ENCODE peak calls at places on chromosomes 4 and X, in four cellular contexts. H, K, U and V are unnamed samples.

GRCh38 chr4:89300060-89300459 is 7.5 kb downstream of the GPRIN3 start:
- DNase-seq in H (no peak), K (no peak), U (no peak), V (no peak)

GRCh38 chrX:7154040-7154597 is 6.2 kb upstream of the PUDP start:
- DNase-seq in H (no peak), K (no peak), U (no peak), V (no peak)

GRCh38 chr4:85414972-85415371 is 60.0 kb upstream of the ARHGAP24 start:
- DNase-seq in H (no peak), K (no peak), U (no peak), V (no peak)

GRCh38 chrX:92270936-92271655 is 491.9 kb downstream of the PCDH11X start:
- DNase-seq in H (no peak), K (no peak), U (no peak), V (no peak)

GRCh38 chr4:152843476-152844107 is 63.8 kb downstream of the ARFIP1 start:
- DNase-seq in H (peak), K (no peak), U (no peak), V (no peak)

GRCh38 chrX:154599531-154599930 is 14.6 kb downstream of the CTAG1A start:
- DNase-seq in H (no peak), K (no peak), U (no peak), V (no peak)

GRCh38 chrX:14753436-14753835 is 119.4 kb downstream of the FANCB start:
- DNase-seq in H (no peak), K (no peak), U (no peak), V (no peak)

GRCh38 chr4:112975567-112976355 is 73.7 kb upstream of the ANK2 start:
- DNase-seq in H (no peak), K (no peak), U (no peak), V (no peak)

GRCh38 chrX:68307767-68308166 is 125.5 kb downstream of the OPHN1 start:
- DNase-seq in H (peak), K (no peak), U (peak), V (no peak)

GRCh38 chrX:148337873-148338272 is 162.5 kb upstream of the AFF2 start:
- DNase-seq in H (no peak), K (no peak), U (no peak), V (no peak)

GRCh38 chrX:82081027-82081426 is 879.1 kb downstream of the SH3BGRL start:
- DNase-seq in H (no peak), K (no peak), U (no peak), V (no peak)
- TF ChIP-seq CTCF in H (peak), K (no peak), U (no peak), V (peak)

GRCh38 chr4:82851318-82851717 is 39.6 kb downstream of the SEC31A start:
- DNase-seq in H (no peak), K (no peak), U (no peak), V (no peak)
- TF ChIP-seq CTCF in H (no peak), K (no peak), U (no peak), V (no peak)

DNA sequence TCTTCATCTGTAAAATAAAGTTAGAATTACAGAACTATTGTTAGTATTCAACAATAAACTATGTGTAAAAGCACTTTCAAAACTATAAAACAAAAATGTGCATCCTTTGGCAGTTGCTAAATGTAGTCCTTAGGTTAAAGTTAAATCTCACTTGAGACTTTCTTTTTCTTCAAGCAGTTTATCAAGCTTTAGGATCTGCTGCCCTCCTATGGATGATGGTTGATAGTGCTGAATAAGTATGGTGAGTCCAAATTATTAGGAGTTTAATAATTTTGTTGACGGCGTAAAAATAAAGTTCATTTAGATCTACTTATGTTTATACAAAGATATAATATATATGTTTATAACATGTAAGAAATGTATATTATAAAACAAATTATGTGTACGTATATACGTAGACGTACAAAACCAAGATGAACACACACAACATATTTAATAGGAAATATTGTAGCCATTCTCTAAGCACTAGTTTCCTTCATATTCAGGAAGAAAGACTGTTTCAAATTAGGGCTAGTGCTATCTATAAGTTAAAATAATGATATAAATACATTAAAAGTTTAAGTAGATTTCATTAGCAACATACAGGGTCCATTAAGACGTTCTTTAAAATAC is 22.3 kb downstream of the UGT2A2 start:
- DNase-seq in H (no peak), K (no peak), U (peak), V (no peak)
- TF ChIP-seq CTCF in H (peak), K (peak), U (peak), V (peak)

GRCh38 chr4:29710519-29710918 is 1009.6 kb upstream of the PCDH7 start:
- DNase-seq in H (no peak), K (no peak), U (no peak), V (no peak)
- TF ChIP-seq CTCF in H (no peak), K (no peak), U (no peak), V (no peak)

GRCh38 chr4:78544681-78545080 is 6.9 kb upstream of the ANXA3 start:
- DNase-seq in H (no peak), K (no peak), U (no peak), V (no peak)

GRCh38 chr4:78542373-78542772 is 9.2 kb upstream of the ANXA3 start:
- DNase-seq in H (no peak), K (no peak), U (peak), V (no peak)

GRCh38 chr4:78543424-78544238 is 7.9 kb upstream of the ANXA3 start:
- DNase-seq in H (no peak), K (no peak), U (no peak), V (no peak)

DNA sequence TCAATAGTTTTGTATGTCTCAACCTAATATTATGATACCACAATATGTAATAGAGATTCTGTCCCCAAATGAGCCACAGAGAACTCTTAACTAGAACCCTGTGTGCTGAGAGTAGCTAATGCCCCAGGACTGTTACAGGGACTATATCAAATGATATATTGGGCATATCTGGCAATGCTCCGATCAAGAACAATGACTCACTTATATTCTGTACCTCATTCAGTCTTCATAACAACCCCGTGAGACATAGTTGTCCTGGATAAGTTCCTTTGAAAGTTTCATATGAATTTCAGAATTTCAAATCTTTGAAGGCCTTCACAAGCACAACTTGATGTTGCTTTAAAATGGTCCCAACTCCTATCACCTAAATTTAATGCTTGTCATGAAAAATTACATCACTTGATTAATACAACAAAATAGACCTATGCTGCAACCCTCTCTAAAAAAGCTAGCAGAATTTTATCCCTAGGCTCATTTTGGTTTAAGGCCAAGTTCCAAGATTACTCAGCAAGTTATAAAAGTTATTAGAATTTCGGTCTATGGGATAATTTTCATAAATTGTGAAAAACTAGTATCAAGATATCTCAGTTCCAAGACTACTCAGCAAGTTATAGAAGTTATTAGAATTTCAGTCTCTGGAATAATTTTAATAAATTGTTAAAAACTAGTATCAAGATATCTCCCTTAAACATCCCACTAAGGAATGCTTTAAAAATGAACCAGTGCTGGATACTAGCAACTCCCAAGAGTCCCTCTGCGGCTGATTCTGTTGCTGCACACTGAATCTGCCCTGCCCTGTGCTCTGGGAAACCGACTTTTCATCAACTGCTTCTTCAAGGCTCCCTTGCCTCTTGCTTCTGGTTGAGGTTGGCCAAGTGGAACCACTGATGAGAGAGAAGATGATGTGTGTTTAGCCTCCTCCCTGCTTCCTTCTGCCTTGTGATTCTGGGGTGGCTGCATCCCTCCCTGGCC is 6.0 kb upstream of the ANXA3 start:
- DNase-seq in H (no peak), K (no peak), U (no peak), V (no peak)
- TF ChIP-seq CTCF in H (no peak), K (no peak), U (no peak), V (no peak)